ENCODE peak calls at places on chromosomes 13 and 19, in four cellular contexts. One of them, this sample, is unnamed.

GRCh38 chr19:32067686-32068085 is 277.7 kb upstream of the ZNF507 start:
- DNase-seq in colonic mucosa: no peak
- DNase-seq in stimulated activated CD4-positive, alpha-beta T cell treated with anti-CD3 and anti-CD28 coated beads, Interleukin-15, amount 100 ng/mL, for 1 hour: no peak
- DNase-seq in non-pigmented ciliary epithelial cell: no peak
- DNase-seq in this sample: no peak

GRCh38 chr13:110044521-110045200 is 258.3 kb upstream of the IRS2 start:
- DNase-seq in colonic mucosa: no peak
- DNase-seq in stimulated activated CD4-positive, alpha-beta T cell treated with anti-CD3 and anti-CD28 coated beads, Interleukin-15, amount 100 ng/mL, for 1 hour: no peak
- DNase-seq in non-pigmented ciliary epithelial cell: no peak
- DNase-seq in this sample: no peak

GRCh38 chr19:13172335-13173128 is 22.3 kb downstream of the IER2 start:
- DNase-seq in colonic mucosa: peak; percentile 92
- DNase-seq in stimulated activated CD4-positive, alpha-beta T cell treated with anti-CD3 and anti-CD28 coated beads, Interleukin-15, amount 100 ng/mL, for 1 hour: peak; percentile 62
- DNase-seq in non-pigmented ciliary epithelial cell: no peak
- DNase-seq in this sample: peak; percentile 97

GRCh38 chr19:43439183-43440063 is 24.7 kb downstream of the TEX101 start:
- DNase-seq in colonic mucosa: no peak
- DNase-seq in stimulated activated CD4-positive, alpha-beta T cell treated with anti-CD3 and anti-CD28 coated beads, Interleukin-15, amount 100 ng/mL, for 1 hour: peak; percentile 15
- DNase-seq in non-pigmented ciliary epithelial cell: no peak
- DNase-seq in this sample: peak; percentile 65

GRCh38 chr13:51763486-51763885 is 40.5 kb downstream of the DHRS12 start:
- DNase-seq in colonic mucosa: no peak
- DNase-seq in stimulated activated CD4-positive, alpha-beta T cell treated with anti-CD3 and anti-CD28 coated beads, Interleukin-15, amount 100 ng/mL, for 1 hour: no peak
- DNase-seq in non-pigmented ciliary epithelial cell: no peak
- DNase-seq in this sample: no peak

GRCh38 chr13:46633416-46633815 is 80.4 kb downstream of the LRCH1 start:
- DNase-seq in colonic mucosa: no peak
- DNase-seq in stimulated activated CD4-positive, alpha-beta T cell treated with anti-CD3 and anti-CD28 coated beads, Interleukin-15, amount 100 ng/mL, for 1 hour: no peak
- DNase-seq in non-pigmented ciliary epithelial cell: peak; percentile 67
- DNase-seq in this sample: peak; percentile 79

GRCh38 chr13:111491659-111492058 is 171.2 kb downstream of the TEX29 start:
- DNase-seq in colonic mucosa: no peak
- DNase-seq in stimulated activated CD4-positive, alpha-beta T cell treated with anti-CD3 and anti-CD28 coated beads, Interleukin-15, amount 100 ng/mL, for 1 hour: no peak
- DNase-seq in non-pigmented ciliary epithelial cell: no peak
- DNase-seq in this sample: no peak

GRCh38 chr13:79398169-79398568 is 7.9 kb downstream of the RBM26 start:
- DNase-seq in colonic mucosa: no peak
- DNase-seq in stimulated activated CD4-positive, alpha-beta T cell treated with anti-CD3 and anti-CD28 coated beads, Interleukin-15, amount 100 ng/mL, for 1 hour: no peak
- DNase-seq in non-pigmented ciliary epithelial cell: no peak
- DNase-seq in this sample: no peak

GRCh38 chr13:48505597-48506091 is 27.2 kb downstream of the RCBTB2 start:
- DNase-seq in colonic mucosa: no peak
- DNase-seq in stimulated activated CD4-positive, alpha-beta T cell treated with anti-CD3 and anti-CD28 coated beads, Interleukin-15, amount 100 ng/mL, for 1 hour: no peak
- DNase-seq in non-pigmented ciliary epithelial cell: no peak
- DNase-seq in this sample: no peak

GRCh38 chr19:10270616-10271394 is at the start of gene ICAM1:
- DNase-seq in colonic mucosa: peak; percentile 77
- DNase-seq in stimulated activated CD4-positive, alpha-beta T cell treated with anti-CD3 and anti-CD28 coated beads, Interleukin-15, amount 100 ng/mL, for 1 hour: peak; percentile 53
- DNase-seq in non-pigmented ciliary epithelial cell: no peak
- DNase-seq in this sample: peak; percentile 80

GRCh38 chr13:46648166-46648607 is 95.2 kb downstream of the LRCH1 start:
- DNase-seq in colonic mucosa: peak; percentile 68
- DNase-seq in stimulated activated CD4-positive, alpha-beta T cell treated with anti-CD3 and anti-CD28 coated beads, Interleukin-15, amount 100 ng/mL, for 1 hour: no peak
- DNase-seq in non-pigmented ciliary epithelial cell: no peak
- DNase-seq in this sample: peak; percentile 7

GRCh38 chr13:42116225-42116624 is 67.8 kb downstream of the DGKH start:
- DNase-seq in colonic mucosa: no peak
- DNase-seq in stimulated activated CD4-positive, alpha-beta T cell treated with anti-CD3 and anti-CD28 coated beads, Interleukin-15, amount 100 ng/mL, for 1 hour: no peak
- DNase-seq in non-pigmented ciliary epithelial cell: no peak
- DNase-seq in this sample: no peak

GRCh38 chr13:40624338-40624737 is 42.1 kb downstream of the FOXO1 start:
- DNase-seq in colonic mucosa: no peak
- DNase-seq in stimulated activated CD4-positive, alpha-beta T cell treated with anti-CD3 and anti-CD28 coated beads, Interleukin-15, amount 100 ng/mL, for 1 hour: no peak
- DNase-seq in non-pigmented ciliary epithelial cell: no peak
- DNase-seq in this sample: peak; percentile 21

GRCh38 chr13:30681489-30682242 is 53.7 kb upstream of the ALOX5AP start:
- DNase-seq in colonic mucosa: no peak
- DNase-seq in stimulated activated CD4-positive, alpha-beta T cell treated with anti-CD3 and anti-CD28 coated beads, Interleukin-15, amount 100 ng/mL, for 1 hour: no peak
- DNase-seq in non-pigmented ciliary epithelial cell: no peak
- DNase-seq in this sample: peak; percentile 44

GRCh38 chr13:46149272-46150133 is 32.5 kb downstream of the LCP1 start:
- DNase-seq in colonic mucosa: no peak
- DNase-seq in stimulated activated CD4-positive, alpha-beta T cell treated with anti-CD3 and anti-CD28 coated beads, Interleukin-15, amount 100 ng/mL, for 1 hour: no peak
- DNase-seq in non-pigmented ciliary epithelial cell: peak; percentile 46
- DNase-seq in this sample: peak; percentile 70

GRCh38 chr13:109026266-109026665 is 396.9 kb downstream of the MYO16 start:
- DNase-seq in colonic mucosa: no peak
- DNase-seq in stimulated activated CD4-positive, alpha-beta T cell treated with anti-CD3 and anti-CD28 coated beads, Interleukin-15, amount 100 ng/mL, for 1 hour: no peak
- DNase-seq in non-pigmented ciliary epithelial cell: no peak
- DNase-seq in this sample: no peak

GRCh38 chr19:32924200-32924599 is 47.6 kb downstream of the CEP89 start:
- DNase-seq in colonic mucosa: peak; percentile 35
- DNase-seq in stimulated activated CD4-positive, alpha-beta T cell treated with anti-CD3 and anti-CD28 coated beads, Interleukin-15, amount 100 ng/mL, for 1 hour: no peak
- DNase-seq in non-pigmented ciliary epithelial cell: no peak
- DNase-seq in this sample: peak; percentile 11